ENCODE peak calls at places on chromosome 7, in eight cellular contexts. G is tibial artery, O is foreskin fibroblast, W is HCT116, Y is mammary epithelial cell, K is AG04449, X is BJ, J is esophagus muscularis mucosa. Z is an unnamed sample.

GRCh38 chr7:50868426-50869100 is 85.9 kb upstream of the GRB10 start:
- DNase-seq in G (no peak), O (no peak), W (no peak), Y (peak), K (no peak), X (peak), J (peak), Z (peak)

GRCh38 chr7:5597772-5598171 is 174.1 kb upstream of the TNRC18 start:
- DNase-seq in G (no peak), O (no peak), W (no peak), Y (no peak), K (no peak), X (no peak), J (no peak), Z (no peak)

GRCh38 chr7:7895004-7895650 is 73.5 kb upstream of the GLCCI1 start:
- DNase-seq in G (no peak), O (no peak), W (no peak), Y (no peak), K (no peak), X (no peak), J (no peak), Z (no peak)

GRCh38 chr7:132865766-132866531 is 215.9 kb downstream of the CHCHD3 start:
- DNase-seq in G (no peak), O (peak), W (no peak), Y (no peak), K (peak), X (peak), J (no peak), Z (peak)

GRCh38 chr7:101906291-101907260 is 89.2 kb downstream of the CUX1 start:
- DNase-seq in G (no peak), O (no peak), W (no peak), Y (no peak), K (no peak), X (no peak), J (no peak), Z (no peak)

GRCh38 chr7:98105942-98106544 is 619 bp upstream of the LMTK2 start:
- DNase-seq in G (no peak), O (no peak), W (no peak), Y (peak), K (no peak), X (no peak), J (no peak), Z (no peak)

GRCh38 chr7:82087099-82087498 is 317.3 kb upstream of the HGF start:
- DNase-seq in G (no peak), O (no peak), W (no peak), Y (no peak), K (no peak), X (no peak), J (no peak), Z (no peak)

GRCh38 chr7:71140264-71140663 is 8.3 kb downstream of the GALNT17 start:
- DNase-seq in G (no peak), O (no peak), W (no peak), Y (no peak), K (no peak), X (no peak), J (no peak), Z (no peak)

GRCh38 chr7:92691578-92691977 is 101.4 kb upstream of the FAM133B start:
- DNase-seq in G (no peak), O (peak), W (peak), Y (peak), K (no peak), X (no peak), J (no peak), Z (no peak)

GRCh38 chr7:128323489-128324362 is 20.0 kb downstream of the RBM28 start:
- DNase-seq in G (no peak), O (no peak), W (no peak), Y (no peak), K (no peak), X (no peak), J (no peak), Z (no peak)

GRCh38 chr7:40888499-40888898 is 753.7 kb downstream of the SUGCT start:
- DNase-seq in G (no peak), O (no peak), W (no peak), Y (no peak), K (no peak), X (no peak), J (no peak), Z (no peak)

GRCh38 chr7:12951397-12951801 is 264.0 kb downstream of the ARL4A start:
- DNase-seq in G (no peak), O (peak), W (peak), Y (peak), K (no peak), X (peak), J (no peak), Z (peak)

DNA sequence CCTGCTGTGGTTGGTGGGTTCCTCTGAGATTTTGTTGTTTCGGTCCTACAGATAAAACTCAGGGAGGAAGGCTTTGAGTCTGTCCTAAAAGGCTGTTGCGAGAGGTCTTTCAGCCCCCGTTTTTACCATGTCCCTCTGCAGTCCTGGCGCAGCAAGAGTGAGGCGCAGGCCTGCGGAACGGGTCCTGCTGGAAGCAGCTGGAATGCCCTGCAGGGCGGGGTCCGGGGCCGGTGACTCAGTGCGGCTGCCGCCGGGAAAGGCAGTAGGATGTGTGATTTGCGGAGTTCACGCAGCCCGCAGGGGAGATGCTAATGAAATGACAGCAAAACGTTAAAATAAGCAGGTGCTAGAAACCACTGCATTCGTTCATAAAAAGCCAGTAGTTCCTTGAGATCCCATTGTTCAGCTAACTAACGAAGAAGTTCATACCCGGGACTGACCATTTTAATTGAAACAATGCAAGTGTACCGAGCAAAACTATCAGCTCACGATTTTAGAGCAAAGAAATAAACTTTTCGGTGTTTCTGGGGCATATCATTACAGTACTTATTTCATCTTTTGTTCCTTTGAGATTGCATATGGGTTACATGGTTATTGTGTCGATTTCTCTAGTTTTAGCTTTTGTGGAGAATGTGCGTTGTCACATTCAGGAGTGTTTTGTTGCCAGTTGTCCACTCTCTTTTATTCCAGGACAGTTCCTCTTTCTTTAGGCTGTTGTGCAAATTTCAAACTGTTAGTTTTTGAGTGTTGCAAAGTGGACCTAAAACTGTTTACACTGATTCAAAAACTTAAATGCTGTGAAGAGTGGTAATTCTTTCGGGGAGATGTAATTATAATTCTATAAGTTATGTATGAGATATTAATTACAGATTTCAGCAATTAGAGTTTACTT is 783 bp downstream of the ANLN start:
- DNase-seq in G (peak), O (peak), W (peak), Y (peak), K (no peak), X (peak), J (no peak), Z (peak)
- TF ChIP-seq CTCF in G (no peak), O (no peak), W (peak), Y (no peak), K (peak), X (peak), J (no peak), Z (no peak)

GRCh38 chr7:93747019-93747418 is 143.5 kb downstream of the TFPI2 start:
- DNase-seq in G (no peak), O (no peak), W (no peak), Y (no peak), K (no peak), X (no peak), J (no peak), Z (no peak)

GRCh38 chr7:93751421-93751820 is 139.1 kb downstream of the TFPI2 start:
- DNase-seq in G (no peak), O (no peak), W (no peak), Y (no peak), K (no peak), X (no peak), J (no peak), Z (no peak)

GRCh38 chr7:93750986-93751385 is 139.6 kb downstream of the TFPI2 start:
- DNase-seq in G (no peak), O (no peak), W (no peak), Y (no peak), K (no peak), X (no peak), J (no peak), Z (no peak)
- H3K4me3 ChIP-seq in G (no peak), O (no peak), W (no peak), Y (no peak), K (no peak), X (no peak), J (no peak), Z (no peak)

DNA sequence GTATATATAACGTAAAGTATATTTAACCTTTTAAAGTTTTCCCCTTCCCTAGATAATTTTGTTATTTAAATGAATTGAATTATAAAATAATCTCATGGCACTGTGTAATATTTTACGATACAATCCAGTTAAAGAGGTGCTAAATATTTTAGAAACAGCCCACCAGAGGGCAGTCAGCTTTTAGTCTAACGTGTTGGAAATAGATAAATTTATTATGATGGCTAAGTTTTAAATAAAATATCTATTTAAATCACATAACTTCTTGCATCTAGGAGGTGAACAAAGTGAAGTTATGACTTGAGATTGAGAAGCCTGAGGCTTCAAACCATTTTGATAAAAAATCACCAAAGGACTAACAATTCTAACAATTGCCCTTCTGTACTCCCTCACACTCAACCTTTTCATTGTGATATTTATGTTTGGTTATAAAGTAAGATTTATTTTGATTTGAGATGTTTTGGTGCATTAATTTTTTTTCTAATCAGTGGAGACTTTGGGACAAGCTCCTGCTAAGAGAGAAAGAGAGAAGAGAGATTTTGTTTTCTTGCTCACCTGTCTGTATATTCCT is 171.5 kb upstream of the SP4 start:
- DNase-seq in G (no peak), O (peak), W (peak), Y (peak), K (no peak), X (no peak), J (no peak), Z (no peak)
- TF ChIP-seq CTCF in G (peak), O (peak), W (peak), Y (peak), K (no peak), X (peak), J (peak), Z (peak)

DNA sequence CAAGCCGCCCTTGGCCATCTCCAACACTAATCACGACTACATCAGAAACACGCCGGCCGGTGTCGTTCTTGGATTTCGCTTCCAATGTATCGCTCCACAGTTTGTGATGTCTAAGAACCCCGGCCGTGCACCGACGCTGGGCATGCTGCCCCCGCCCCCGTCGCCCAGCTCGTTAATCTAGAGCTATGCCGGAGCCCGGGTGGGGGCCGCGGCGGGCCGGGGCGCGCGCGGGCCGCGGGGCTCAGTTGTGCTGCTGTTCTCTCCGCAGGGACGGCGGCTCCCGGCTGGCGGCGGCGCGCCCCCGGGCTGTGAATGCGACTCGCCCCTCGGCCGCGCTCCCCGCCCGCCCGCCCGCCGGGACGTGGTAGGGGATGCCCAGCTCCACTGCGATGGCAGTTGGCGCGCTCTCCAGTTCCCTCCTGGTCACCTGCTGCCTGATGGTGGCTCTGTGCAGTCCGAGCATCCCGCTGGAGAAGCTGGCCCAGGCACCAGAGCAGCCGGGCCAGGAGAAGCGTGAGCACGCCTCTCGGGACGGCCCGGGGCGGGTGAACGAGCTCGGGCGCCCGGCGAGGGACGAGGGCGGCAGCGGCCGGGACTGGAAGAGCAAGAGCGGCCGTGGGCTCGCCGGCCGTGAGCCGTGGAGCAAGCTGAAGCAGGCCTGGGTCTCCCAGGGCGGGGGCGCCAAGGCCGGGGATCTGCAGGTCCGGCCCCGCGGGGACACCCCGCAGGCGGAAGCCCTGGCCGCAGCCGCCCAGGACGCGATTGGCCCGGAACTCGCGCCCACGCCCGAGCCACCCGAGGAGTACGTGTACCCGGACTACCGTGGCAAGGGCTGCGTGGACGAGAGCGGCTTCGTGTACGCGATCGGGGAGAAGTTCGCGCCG is 1.9 kb downstream of the VWC2 start:
- DNase-seq in G (no peak), O (no peak), W (no peak), Y (no peak), K (no peak), X (no peak), J (no peak), Z (no peak)
- H3K4me3 ChIP-seq in G (peak), O (no peak), W (no peak), Y (no peak), K (no peak), X (no peak), J (peak), Z (peak)

GRCh38 chr7:83305027-83305426 is 142.3 kb upstream of the PCLO start:
- DNase-seq in G (no peak), O (peak), W (no peak), Y (no peak), K (no peak), X (no peak), J (no peak), Z (no peak)

GRCh38 chr7:83301416-83301815 is 138.7 kb upstream of the PCLO start:
- DNase-seq in G (no peak), O (peak), W (no peak), Y (no peak), K (no peak), X (no peak), J (no peak), Z (no peak)

DNA sequence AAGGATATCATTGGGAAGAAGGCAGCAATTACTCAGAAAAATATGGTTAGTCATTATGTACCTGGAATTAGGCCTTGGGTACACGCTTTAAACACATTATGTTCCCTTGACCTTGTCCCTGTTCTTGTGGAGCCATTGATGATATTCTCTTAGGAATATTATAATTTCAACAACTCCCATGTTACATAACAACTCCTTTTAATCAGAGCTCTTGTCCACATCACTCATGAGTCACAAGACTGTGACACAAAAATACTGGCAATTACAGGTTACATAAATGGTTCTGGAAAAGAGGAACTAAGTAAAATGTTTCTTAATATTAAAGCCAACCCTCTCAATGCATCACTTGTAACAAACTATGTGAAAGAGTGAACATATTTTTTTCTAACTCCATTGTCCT is 143.8 kb upstream of the PCLO start:
- DNase-seq in G (no peak), O (peak), W (no peak), Y (no peak), K (no peak), X (no peak), J (no peak), Z (no peak)
- TF ChIP-seq CTCF in G (no peak), O (no peak), W (no peak), Y (no peak), K (no peak), X (no peak), J (no peak), Z (no peak)

DNA sequence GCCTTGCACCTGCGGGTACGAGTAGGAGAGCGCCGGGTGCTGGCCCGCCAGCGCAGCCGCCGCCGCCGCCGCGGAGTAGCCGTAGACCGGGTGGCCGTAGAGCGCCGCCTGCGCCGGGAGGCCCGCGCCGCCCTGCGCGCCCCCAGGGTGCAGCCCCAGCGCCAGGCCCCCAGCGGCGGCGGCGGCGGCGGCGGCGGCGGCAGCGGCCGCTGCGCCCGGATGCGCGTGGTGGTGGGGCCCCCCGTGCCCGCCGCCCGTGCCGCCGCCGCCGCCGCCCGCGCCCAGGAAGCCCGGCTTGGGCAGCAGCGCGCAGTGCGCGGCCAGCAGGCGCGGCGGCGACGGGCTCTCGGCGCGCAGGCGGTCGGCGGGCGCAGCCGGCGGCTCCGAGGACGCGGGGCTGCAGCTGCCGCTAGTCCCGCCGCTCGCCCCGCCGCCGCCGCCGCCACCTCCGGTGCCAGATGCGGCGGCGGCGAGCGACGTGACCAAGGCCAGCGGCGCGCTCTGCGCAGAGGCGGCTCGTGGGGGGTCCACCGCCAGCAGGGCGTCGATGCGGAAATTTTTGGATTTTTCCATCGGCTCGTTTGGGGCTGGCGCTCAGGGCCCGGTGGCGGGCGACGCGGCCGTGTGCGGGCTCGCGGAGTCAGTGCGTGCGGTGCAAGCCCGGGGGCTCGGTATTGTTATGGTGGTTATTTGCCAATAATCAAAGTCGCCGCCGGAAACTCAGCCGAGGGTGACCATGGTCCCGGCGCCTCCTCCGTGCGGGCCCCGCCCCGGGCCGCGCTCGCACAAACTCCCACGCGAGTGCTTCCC is 480 bp downstream of the MNX1 start:
- DNase-seq in G (peak), O (no peak), W (no peak), Y (no peak), K (no peak), X (no peak), J (no peak), Z (no peak)
- H3K4me3 ChIP-seq in G (peak), O (no peak), W (peak), Y (peak), K (no peak), X (no peak), J (peak), Z (peak)